ENCODE peak calls at places on chromosomes 3 and 15, in ten cellular contexts. T is cardiac muscle cell; H is dorsolateral prefrontal cortex; P is transverse colon; R is BJ; S is CD8-positive, alpha-beta T cell; V is heart left ventricle; A is IMR-90; C is astrocyte of the spinal cord; G is fibroblast of pulmonary artery. J is an unnamed sample.

GRCh38 chr3:124419303-124419702 is 310.9 kb upstream of the UMPS start:
- DNase-seq in T (no peak), H (no peak), P (no peak), R (no peak), S (no peak), V (no peak), A (no peak), C (no peak), G (no peak), J (no peak)

GRCh38 chr3:64291345-64291744 is 66.1 kb upstream of the PRICKLE2 start:
- DNase-seq in T (peak; percentile 94), H (no peak), P (peak; percentile 11), R (peak; percentile 57), S (no peak), V (no peak), A (peak; percentile 93), C (peak; percentile 83), G (peak; percentile 94), J (peak; percentile 94)

GRCh38 chr15:81189583-81190283 is 6.9 kb upstream of the IL16 start:
- DNase-seq in T (peak; percentile 98), H (no peak), P (peak; percentile 14), R (peak; percentile 98), S (no peak), V (peak; percentile 52), A (peak; percentile 99), C (peak; percentile 69), G (peak; percentile 99), J (peak; percentile 97)

GRCh38 chr3:52443791-52444687 is 864 bp downstream of the SEMA3G start:
- DNase-seq in T (no peak), H (no peak), P (no peak), R (no peak), S (no peak), V (peak; percentile 19), A (no peak), C (no peak), G (no peak), J (no peak)

GRCh38 chr3:197376020-197376419 is 77.6 kb upstream of the DLG1 start:
- DNase-seq in T (no peak), H (no peak), P (no peak), R (no peak), S (no peak), V (no peak), A (no peak), C (no peak), G (no peak), J (no peak)

GRCh38 chr3:44989636-44990373 is 13.8 kb downstream of the EXOSC7 start:
- DNase-seq in T (no peak), H (no peak), P (no peak), R (no peak), S (no peak), V (no peak), A (no peak), C (no peak), G (no peak), J (no peak)

GRCh38 chr3:25007974-25008658 is 419.9 kb upstream of the RARB start:
- DNase-seq in T (peak; percentile 67), H (no peak), P (no peak), R (no peak), S (no peak), V (no peak), A (no peak), C (peak; percentile 71), G (peak; percentile 11), J (peak; percentile 12)

GRCh38 chr3:185732782-185733181 is 92.1 kb downstream of the IGF2BP2 start:
- DNase-seq in T (peak; percentile 79), H (no peak), P (no peak), R (peak; percentile 49), S (no peak), V (no peak), A (peak; percentile 90), C (peak; percentile 79), G (peak; percentile 94), J (peak; percentile 82)

GRCh38 chr15:31344824-31345605 is 18.4 kb downstream of the KLF13 start:
- DNase-seq in T (no peak), H (no peak), P (peak; percentile 89), R (no peak), S (no peak), V (peak; percentile 67), A (no peak), C (no peak), G (no peak), J (no peak)

GRCh38 chr3:48711727-48712126 is 5.3 kb downstream of the IP6K2 start:
- DNase-seq in T (no peak), H (no peak), P (no peak), R (no peak), S (no peak), V (no peak), A (no peak), C (peak; percentile 31), G (no peak), J (no peak)

GRCh38 chr3:50453907-50454306 is 49.5 kb downstream of the CACNA2D2 start:
- DNase-seq in T (no peak), H (no peak), P (no peak), R (no peak), S (no peak), V (no peak), A (no peak), C (no peak), G (no peak), J (no peak)
- TF ChIP-seq CTCF in T (no peak), H (no peak), P (no peak), R (no peak), S (no peak), V (no peak), A (no peak), C (no peak), G (no peak), J (no peak)

DNA sequence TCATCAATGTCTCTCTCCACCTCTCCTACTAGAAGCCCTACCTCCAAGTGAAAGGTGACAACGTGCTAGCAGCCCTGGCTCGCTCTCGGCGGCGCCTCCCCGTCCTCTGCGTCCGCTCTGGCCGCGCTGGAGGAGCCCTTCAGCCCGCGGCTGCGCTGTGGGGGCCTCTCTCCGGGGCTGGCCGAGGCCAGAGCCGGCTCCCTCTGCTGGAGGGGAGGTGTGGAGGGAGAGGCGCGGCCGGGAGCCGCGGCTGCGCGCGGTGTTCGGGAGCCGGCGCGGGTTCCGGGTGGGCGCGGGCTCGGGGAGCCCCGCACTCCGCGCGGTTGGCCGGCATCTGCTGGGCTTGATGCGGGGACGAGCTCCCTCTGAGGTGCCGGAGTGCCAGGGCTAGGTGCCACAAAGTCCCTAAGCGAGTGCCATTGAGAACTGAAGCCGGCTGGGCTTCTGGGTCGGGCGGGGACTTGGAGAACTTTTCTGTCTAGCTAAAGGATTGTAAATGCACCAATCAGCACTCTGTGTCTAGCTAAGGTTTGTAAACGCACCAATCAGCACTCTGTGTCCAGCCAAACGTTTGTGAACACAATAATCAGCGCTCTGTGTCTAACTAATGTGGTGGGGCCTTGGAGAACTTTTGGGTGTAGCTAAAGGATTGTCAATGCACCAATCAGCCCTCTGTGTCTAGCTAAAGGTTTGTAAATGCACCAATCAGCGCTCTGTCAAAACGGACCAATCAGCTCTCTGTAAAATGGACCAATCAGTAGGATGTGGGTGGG is 84.8 kb upstream of the ARRDC4 start:
- DNase-seq in T (no peak), H (no peak), P (peak; percentile 28), R (no peak), S (no peak), V (peak; percentile 28), A (no peak), C (no peak), G (no peak), J (no peak)
- H3K4me3 ChIP-seq in T (no peak overlapping the region), H (no peak overlapping the region), P (peak overlapping the region; percentile 18), R (no peak overlapping the region), S (no peak overlapping the region), V (no peak overlapping the region), A (no peak overlapping the region), C (no peak overlapping the region), G (no peak overlapping the region), J (no peak overlapping the region)

DNA sequence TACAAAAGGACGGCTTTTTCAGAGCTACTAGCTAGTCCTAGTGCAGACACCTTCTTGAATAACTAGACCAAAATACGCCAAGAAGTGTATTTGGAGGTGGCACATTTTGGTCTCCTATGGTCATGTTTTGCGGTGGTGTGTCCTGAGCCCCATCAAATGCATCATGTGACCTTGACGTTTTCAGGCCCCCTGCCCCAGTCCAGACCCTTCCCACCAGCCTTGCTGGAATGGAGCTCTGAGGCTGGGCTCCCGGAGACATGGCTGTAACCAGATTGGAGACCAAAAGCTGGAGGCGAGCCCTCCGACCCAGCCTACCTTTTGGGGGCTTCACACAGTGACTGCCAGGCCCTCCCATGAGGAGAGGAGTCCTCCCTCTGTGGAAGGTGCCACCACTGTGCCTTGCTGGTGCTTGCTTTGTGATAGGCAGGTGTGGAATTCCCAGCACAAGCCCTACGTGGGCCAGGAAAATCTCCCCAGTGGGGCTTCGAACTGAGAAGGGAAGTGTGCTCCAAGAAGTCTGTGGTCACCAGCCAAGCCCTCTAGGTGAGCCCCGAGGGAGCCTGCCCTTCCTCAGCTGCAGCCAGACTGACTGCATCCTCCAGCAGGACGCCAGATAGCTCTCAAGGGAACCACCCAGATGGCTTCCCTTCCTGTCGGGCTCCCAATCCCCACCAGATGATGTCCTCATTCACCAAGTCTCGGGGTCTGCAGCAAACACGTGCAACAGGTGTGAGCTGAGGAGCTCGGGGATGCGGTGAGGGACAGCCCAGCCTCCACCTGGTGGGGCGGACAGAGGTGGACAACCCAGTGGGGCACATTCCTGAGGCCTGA is 126.2 kb downstream of the ASB7 start:
- DNase-seq in T (no peak), H (peak; percentile 22), P (no peak), R (no peak), S (no peak), V (no peak), A (no peak), C (no peak), G (no peak), J (no peak)
- TF ChIP-seq CTCF in T (no peak), H (no peak), P (no peak), R (no peak), S (no peak), V (no peak), A (no peak), C (no peak), G (no peak), J (no peak)

GRCh38 chr15:88497109-88497761 is 29.7 kb downstream of the MRPS11 start:
- DNase-seq in T (no peak), H (peak; percentile 37), P (no peak), R (no peak), S (no peak), V (peak; percentile 54), A (no peak), C (no peak), G (no peak), J (no peak)

GRCh38 chr15:88493811-88494210 is 26.3 kb downstream of the MRPS11 start:
- DNase-seq in T (no peak), H (no peak), P (no peak), R (no peak), S (no peak), V (no peak), A (no peak), C (no peak), G (no peak), J (no peak)

GRCh38 chr15:88504445-88504844 is 36.9 kb downstream of the MRPS11 start:
- DNase-seq in T (no peak), H (no peak), P (no peak), R (no peak), S (no peak), V (no peak), A (no peak), C (no peak), G (no peak), J (no peak)

DNA sequence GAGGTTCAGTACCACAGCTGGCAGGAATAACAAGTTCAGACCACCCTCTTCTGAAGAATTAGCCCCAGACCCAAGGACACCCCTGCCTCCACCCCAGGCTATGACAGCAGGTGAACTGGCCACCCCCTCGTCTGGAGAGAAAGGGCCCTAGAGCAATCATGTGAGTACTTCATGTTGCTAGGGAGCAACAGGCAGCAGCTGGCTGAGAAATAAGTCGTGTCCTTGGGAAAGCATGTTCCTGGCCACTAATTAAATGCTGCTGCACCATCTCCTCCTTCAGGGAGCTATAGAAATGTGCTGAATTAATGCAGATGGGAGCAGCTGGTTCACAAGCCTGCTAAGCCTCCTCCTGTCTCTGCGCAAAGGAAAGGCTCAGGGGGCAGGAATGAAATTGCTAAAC is 31.5 kb downstream of the MRPS11 start:
- DNase-seq in T (no peak), H (no peak), P (no peak), R (no peak), S (no peak), V (no peak), A (no peak), C (no peak), G (no peak), J (no peak)
- H3K4me3 ChIP-seq in T (no peak overlapping the region), H (no peak overlapping the region), P (no peak overlapping the region), R (no peak overlapping the region), S (no peak overlapping the region), V (no peak overlapping the region), A (no peak overlapping the region), C (no peak overlapping the region), G (no peak overlapping the region), J (no peak overlapping the region)